ENCODE peak calls at places on chromosomes 6 and 20, in seven cellular contexts. N, Z, W, K, S, A and O are unnamed samples.

GRCh38 chr20:22371843-22372242 is 212.5 kb downstream of the FOXA2 start:
- DNase-seq in W (no peak), A (no peak), Z (no peak), K (peak; percentile 95), N (no peak), S (no peak), O (no peak)

GRCh38 chr6:20605581-20605980 is 71.3 kb downstream of the CDKAL1 start:
- DNase-seq in Z (no peak), K (no peak), W (no peak), S (peak; percentile 7), N (no peak), A (no peak), O (peak; percentile 44)

GRCh38 chr6:36139431-36139830 is 9.1 kb downstream of the MAPK13 start:
- DNase-seq in W (no peak), S (no peak), Z (no peak), A (no peak), N (no peak), K (no peak), O (no peak)

GRCh38 chr6:75126518-75126917 is 79.3 kb downstream of the COL12A1 start:
- DNase-seq in Z (no peak), S (no peak), W (no peak), A (no peak), N (no peak), K (no peak), O (no peak)

GRCh38 chr6:54267798-54268197 is 40.4 kb upstream of the TINAG start:
- DNase-seq in K (peak; percentile 72), Z (peak; percentile 55), A (no peak), S (peak; percentile 52), W (no peak), N (no peak), O (peak; percentile 20)

GRCh38 chr6:56860466-56860865 is 94.4 kb upstream of the BEND6 start:
- DNase-seq in W (no peak), S (peak; percentile 59), A (no peak), Z (peak; percentile 44), K (no peak), N (no peak), O (peak; percentile 43)

GRCh38 chr6:31765559-31765909 is 3.1 kb downstream of the SAPCD1 start:
- DNase-seq in Z (no peak), K (no peak), W (no peak), N (no peak), S (no peak), A (no peak), O (no peak)

GRCh38 chr6:135851442-135852271 is at the start of gene PDE7B:
- DNase-seq in A (peak; percentile 75), K (peak; percentile 52), N (peak; percentile 20), S (peak; percentile 99), W (peak; percentile 3), Z (peak; percentile 98), O (peak; percentile 97)

GRCh38 chr20:45341579-45341938 is 6.7 kb downstream of the SDC4 start:
- DNase-seq in N (no peak), A (no peak), Z (no peak), W (no peak), S (no peak), K (no peak), O (no peak)

GRCh38 chr6:30870546-30870945 is 13.8 kb upstream of the DDR1 start:
- DNase-seq in N (no peak), K (no peak), W (no peak), S (no peak), A (no peak), Z (no peak), O (no peak)

GRCh38 chr6:35213824-35214756 is at the start of gene SCUBE3:
- DNase-seq in N (no peak), W (no peak), Z (peak; percentile 65), S (peak; percentile 69), A (no peak), K (peak; percentile 60), O (peak; percentile 76)

GRCh38 chr6:31713991-31714684 is 1.0 kb upstream of the LY6G6D start:
- DNase-seq in W (no peak), K (no peak), N (no peak), A (no peak), S (no peak), Z (no peak), O (no peak)

GRCh38 chr6:156028310-156029131 is 572.9 kb upstream of the NOX3 start:
- DNase-seq in W (no peak), K (no peak), S (peak; percentile 73), N (no peak), A (no peak), Z (peak; percentile 23), O (peak; percentile 23)